ENCODE peak calls at places on chromosomes 1 and 21, in five cellular contexts. One of them, this sample, is unnamed.

GRCh38 chr1:47785561-47786271 is 211.5 kb downstream of the TRABD2B start:
- DNase-seq in suprapubic skin: no peak
- DNase-seq in iPS-NIHi11: peak; percentile 72
- DNase-seq in stimulated activated CD4-positive, alpha-beta T cell treated with anti-CD3 and anti-CD28 coated beads, Interleukin-1b, Interleukin-23, amount 100 ng/mL, for 1 hour: no peak
- DNase-seq in activated CD4-positive, alpha-beta T cell treated with anti-CD3 and anti-CD28 coated beads, Interleukin-2, amount 50 U/mL, for 1 hour: no peak
- DNase-seq in this sample: peak; percentile 61

GRCh38 chr1:43933386-43934278 is at the start of gene ARTN:
- DNase-seq in suprapubic skin: no peak
- DNase-seq in iPS-NIHi11: peak; percentile 89
- DNase-seq in stimulated activated CD4-positive, alpha-beta T cell treated with anti-CD3 and anti-CD28 coated beads, Interleukin-1b, Interleukin-23, amount 100 ng/mL, for 1 hour: no peak
- DNase-seq in activated CD4-positive, alpha-beta T cell treated with anti-CD3 and anti-CD28 coated beads, Interleukin-2, amount 50 U/mL, for 1 hour: no peak
- DNase-seq in this sample: no peak

GRCh38 chr1:226912587-226913176 is 27.4 kb upstream of the COQ8A start:
- DNase-seq in suprapubic skin: no peak
- DNase-seq in iPS-NIHi11: peak; percentile 86
- DNase-seq in stimulated activated CD4-positive, alpha-beta T cell treated with anti-CD3 and anti-CD28 coated beads, Interleukin-1b, Interleukin-23, amount 100 ng/mL, for 1 hour: no peak
- DNase-seq in activated CD4-positive, alpha-beta T cell treated with anti-CD3 and anti-CD28 coated beads, Interleukin-2, amount 50 U/mL, for 1 hour: peak; percentile 30
- DNase-seq in this sample: no peak

GRCh38 chr1:173601588-173601987 is 1.3 kb downstream of the SLC9C2 start:
- DNase-seq in suprapubic skin: no peak
- DNase-seq in iPS-NIHi11: no peak
- DNase-seq in stimulated activated CD4-positive, alpha-beta T cell treated with anti-CD3 and anti-CD28 coated beads, Interleukin-1b, Interleukin-23, amount 100 ng/mL, for 1 hour: no peak
- DNase-seq in activated CD4-positive, alpha-beta T cell treated with anti-CD3 and anti-CD28 coated beads, Interleukin-2, amount 50 U/mL, for 1 hour: no peak
- DNase-seq in this sample: no peak

GRCh38 chr1:34926156-34926555 is 3.3 kb downstream of the DLGAP3 start:
- DNase-seq in suprapubic skin: no peak
- DNase-seq in iPS-NIHi11: no peak
- DNase-seq in stimulated activated CD4-positive, alpha-beta T cell treated with anti-CD3 and anti-CD28 coated beads, Interleukin-1b, Interleukin-23, amount 100 ng/mL, for 1 hour: no peak
- DNase-seq in activated CD4-positive, alpha-beta T cell treated with anti-CD3 and anti-CD28 coated beads, Interleukin-2, amount 50 U/mL, for 1 hour: no peak
- DNase-seq in this sample: no peak

GRCh38 chr1:64183985-64184440 is 19.4 kb upstream of the UBE2U start:
- DNase-seq in suprapubic skin: no peak
- DNase-seq in iPS-NIHi11: no peak
- DNase-seq in stimulated activated CD4-positive, alpha-beta T cell treated with anti-CD3 and anti-CD28 coated beads, Interleukin-1b, Interleukin-23, amount 100 ng/mL, for 1 hour: no peak
- DNase-seq in activated CD4-positive, alpha-beta T cell treated with anti-CD3 and anti-CD28 coated beads, Interleukin-2, amount 50 U/mL, for 1 hour: no peak
- DNase-seq in this sample: no peak

GRCh38 chr1:157969693-157970485 is 23.6 kb upstream of the KIRREL1 start:
- DNase-seq in suprapubic skin: no peak
- DNase-seq in iPS-NIHi11: peak; percentile 71
- DNase-seq in stimulated activated CD4-positive, alpha-beta T cell treated with anti-CD3 and anti-CD28 coated beads, Interleukin-1b, Interleukin-23, amount 100 ng/mL, for 1 hour: no peak
- DNase-seq in activated CD4-positive, alpha-beta T cell treated with anti-CD3 and anti-CD28 coated beads, Interleukin-2, amount 50 U/mL, for 1 hour: no peak
- DNase-seq in this sample: peak; percentile 44

GRCh38 chr21:29296452-29296851 is 2.3 kb upstream of the BACH1 start:
- DNase-seq in suprapubic skin: no peak
- DNase-seq in iPS-NIHi11: no peak
- DNase-seq in stimulated activated CD4-positive, alpha-beta T cell treated with anti-CD3 and anti-CD28 coated beads, Interleukin-1b, Interleukin-23, amount 100 ng/mL, for 1 hour: no peak
- DNase-seq in activated CD4-positive, alpha-beta T cell treated with anti-CD3 and anti-CD28 coated beads, Interleukin-2, amount 50 U/mL, for 1 hour: no peak
- DNase-seq in this sample: no peak

GRCh38 chr1:11318982-11319381 is 46.0 kb downstream of the UBIAD1 start:
- DNase-seq in suprapubic skin: no peak
- DNase-seq in iPS-NIHi11: peak; percentile 60
- DNase-seq in stimulated activated CD4-positive, alpha-beta T cell treated with anti-CD3 and anti-CD28 coated beads, Interleukin-1b, Interleukin-23, amount 100 ng/mL, for 1 hour: no peak
- DNase-seq in activated CD4-positive, alpha-beta T cell treated with anti-CD3 and anti-CD28 coated beads, Interleukin-2, amount 50 U/mL, for 1 hour: no peak
- DNase-seq in this sample: no peak

GRCh38 chr1:221419513-221420088 is 322.3 kb downstream of the DUSP10 start:
- DNase-seq in suprapubic skin: no peak
- DNase-seq in iPS-NIHi11: no peak
- DNase-seq in stimulated activated CD4-positive, alpha-beta T cell treated with anti-CD3 and anti-CD28 coated beads, Interleukin-1b, Interleukin-23, amount 100 ng/mL, for 1 hour: no peak
- DNase-seq in activated CD4-positive, alpha-beta T cell treated with anti-CD3 and anti-CD28 coated beads, Interleukin-2, amount 50 U/mL, for 1 hour: no peak
- DNase-seq in this sample: no peak

GRCh38 chr1:20731057-20731991 is 1.2 kb downstream of the SH2D5 start:
- DNase-seq in suprapubic skin: no peak
- DNase-seq in iPS-NIHi11: no peak
- DNase-seq in stimulated activated CD4-positive, alpha-beta T cell treated with anti-CD3 and anti-CD28 coated beads, Interleukin-1b, Interleukin-23, amount 100 ng/mL, for 1 hour: no peak
- DNase-seq in activated CD4-positive, alpha-beta T cell treated with anti-CD3 and anti-CD28 coated beads, Interleukin-2, amount 50 U/mL, for 1 hour: no peak
- DNase-seq in this sample: peak; percentile 69

GRCh38 chr1:159594581-159594980 is 7.0 kb downstream of the APCS start:
- DNase-seq in suprapubic skin: no peak
- DNase-seq in iPS-NIHi11: no peak
- DNase-seq in stimulated activated CD4-positive, alpha-beta T cell treated with anti-CD3 and anti-CD28 coated beads, Interleukin-1b, Interleukin-23, amount 100 ng/mL, for 1 hour: no peak
- DNase-seq in activated CD4-positive, alpha-beta T cell treated with anti-CD3 and anti-CD28 coated beads, Interleukin-2, amount 50 U/mL, for 1 hour: no peak
- DNase-seq in this sample: no peak

GRCh38 chr1:6353948-6354658 is 39.5 kb downstream of the ACOT7 start:
- DNase-seq in suprapubic skin: no peak
- DNase-seq in iPS-NIHi11: no peak
- DNase-seq in stimulated activated CD4-positive, alpha-beta T cell treated with anti-CD3 and anti-CD28 coated beads, Interleukin-1b, Interleukin-23, amount 100 ng/mL, for 1 hour: no peak
- DNase-seq in activated CD4-positive, alpha-beta T cell treated with anti-CD3 and anti-CD28 coated beads, Interleukin-2, amount 50 U/mL, for 1 hour: no peak
- DNase-seq in this sample: no peak

GRCh38 chr1:156583821-156584622 is 4.5 kb downstream of the TTC24 start:
- DNase-seq in suprapubic skin: no peak
- DNase-seq in iPS-NIHi11: peak; percentile 83
- DNase-seq in stimulated activated CD4-positive, alpha-beta T cell treated with anti-CD3 and anti-CD28 coated beads, Interleukin-1b, Interleukin-23, amount 100 ng/mL, for 1 hour: peak; percentile 31
- DNase-seq in activated CD4-positive, alpha-beta T cell treated with anti-CD3 and anti-CD28 coated beads, Interleukin-2, amount 50 U/mL, for 1 hour: peak; percentile 75
- DNase-seq in this sample: peak; percentile 78

GRCh38 chr1:29453502-29454240 is 217.3 kb downstream of the PTPRU start:
- DNase-seq in suprapubic skin: peak; percentile 76
- DNase-seq in iPS-NIHi11: peak; percentile 91
- DNase-seq in stimulated activated CD4-positive, alpha-beta T cell treated with anti-CD3 and anti-CD28 coated beads, Interleukin-1b, Interleukin-23, amount 100 ng/mL, for 1 hour: no peak
- DNase-seq in activated CD4-positive, alpha-beta T cell treated with anti-CD3 and anti-CD28 coated beads, Interleukin-2, amount 50 U/mL, for 1 hour: no peak
- DNase-seq in this sample: peak; percentile 74

GRCh38 chr1:51252366-51252765 is 16.3 kb downstream of the RNF11 start:
- DNase-seq in suprapubic skin: no peak
- DNase-seq in iPS-NIHi11: no peak
- DNase-seq in stimulated activated CD4-positive, alpha-beta T cell treated with anti-CD3 and anti-CD28 coated beads, Interleukin-1b, Interleukin-23, amount 100 ng/mL, for 1 hour: no peak
- DNase-seq in activated CD4-positive, alpha-beta T cell treated with anti-CD3 and anti-CD28 coated beads, Interleukin-2, amount 50 U/mL, for 1 hour: no peak
- DNase-seq in this sample: no peak

GRCh38 chr1:160838876-160839275 is 23.8 kb downstream of the CD244 start:
- DNase-seq in suprapubic skin: no peak
- DNase-seq in iPS-NIHi11: no peak
- DNase-seq in stimulated activated CD4-positive, alpha-beta T cell treated with anti-CD3 and anti-CD28 coated beads, Interleukin-1b, Interleukin-23, amount 100 ng/mL, for 1 hour: no peak
- DNase-seq in activated CD4-positive, alpha-beta T cell treated with anti-CD3 and anti-CD28 coated beads, Interleukin-2, amount 50 U/mL, for 1 hour: no peak
- DNase-seq in this sample: no peak

This sample was measured in SK-N-SH.